ENCODE peak calls at places on chromosome 12, in seven cellular contexts. A, M, W, L, E, N and F are unnamed samples.

GRCh38 chr12:51686727-51687126 is 95.7 kb downstream of the SCN8A start:
- DNase-seq in A (no peak), M (no peak), W (no peak), L (no peak), E (no peak), N (no peak), F (no peak)

GRCh38 chr12:66087365-66087943 is 43.1 kb downstream of the LLPH start:
- DNase-seq in A (peak), M (peak), W (peak), L (peak), E (peak), N (peak), F (peak)

GRCh38 chr12:103677341-103677740 is 90.3 kb downstream of the STAB2 start:
- DNase-seq in A (no peak), M (peak), W (no peak), L (no peak), E (no peak), N (peak), F (no peak)

GRCh38 chr12:89671469-89671868 is 37.2 kb downstream of the ATP2B1 start:
- DNase-seq in A (peak), M (no peak), W (no peak), L (no peak), E (no peak), N (no peak), F (no peak)

GRCh38 chr12:55738113-55739024 is 4.6 kb upstream of the GDF11 start:
- DNase-seq in A (peak), M (peak), W (peak), L (peak), E (peak), N (peak), F (peak)

GRCh38 chr12:130499474-130499873 is 161.8 kb downstream of the PIWIL1 start:
- DNase-seq in A (no peak), M (no peak), W (no peak), L (no peak), E (no peak), N (no peak), F (no peak)

GRCh38 chr12:129719426-129719825 is 184.4 kb downstream of the TMEM132D start:
- DNase-seq in A (no peak), M (no peak), W (no peak), L (no peak), E (no peak), N (no peak), F (no peak)

GRCh38 chr12:60201891-60202290 is 606.1 kb downstream of the SLC16A7 start:
- DNase-seq in A (peak), M (no peak), W (no peak), L (no peak), E (no peak), N (no peak), F (peak)

GRCh38 chr12:104565606-104566243 is 109.0 kb downstream of the CHST11 start:
- DNase-seq in A (no peak), M (no peak), W (no peak), L (no peak), E (no peak), N (no peak), F (no peak)

GRCh38 chr12:57110189-57111045 is 745 bp downstream of the STAT6 start:
- DNase-seq in A (no peak), M (peak), W (peak), L (peak), E (peak), N (peak), F (peak)

GRCh38 chr12:107267604-107268003 is 174.3 kb upstream of the CRY1 start:
- DNase-seq in A (no peak), M (no peak), W (no peak), L (no peak), E (no peak), N (no peak), F (no peak)

GRCh38 chr12:122841544-122842321 is 6.5 kb downstream of the HIP1R start:
- DNase-seq in A (peak), M (no peak), W (no peak), L (no peak), E (no peak), N (no peak), F (no peak)

GRCh38 chr12:52428121-52428520 is 6.0 kb downstream of the KRT75 start:
- DNase-seq in A (no peak), M (no peak), W (no peak), L (no peak), E (no peak), N (no peak), F (no peak)

GRCh38 chr12:53182836-53183235 is 2.1 kb upstream of the CSAD start:
- DNase-seq in A (no peak), M (no peak), W (no peak), L (no peak), E (no peak), N (peak), F (no peak)

GRCh38 chr12:92928431-92928961 is 599 bp downstream of the EEA1 start:
- DNase-seq in A (peak), M (peak), W (no peak), L (peak), E (peak), N (peak), F (no peak)

GRCh38 chr12:65004270-65004669 is 116.8 kb downstream of the WIF1 start:
- DNase-seq in A (no peak), M (no peak), W (no peak), L (no peak), E (peak), N (no peak), F (no peak)

GRCh38 chr12:51005671-51006070 is 20.5 kb downstream of the SLC11A2 start:
- DNase-seq in A (no peak), M (no peak), W (no peak), L (no peak), E (peak), N (no peak), F (no peak)

GRCh38 chr12:2284857-2285256 is 232.1 kb downstream of the CACNA1C start:
- DNase-seq in A (peak), M (peak), W (peak), L (no peak), E (peak), N (peak), F (peak)
- H3K27ac ChIP-seq in A (peak), M (peak), W (no peak), L (no peak), E (no peak), N (no peak), F (peak)

DNA sequence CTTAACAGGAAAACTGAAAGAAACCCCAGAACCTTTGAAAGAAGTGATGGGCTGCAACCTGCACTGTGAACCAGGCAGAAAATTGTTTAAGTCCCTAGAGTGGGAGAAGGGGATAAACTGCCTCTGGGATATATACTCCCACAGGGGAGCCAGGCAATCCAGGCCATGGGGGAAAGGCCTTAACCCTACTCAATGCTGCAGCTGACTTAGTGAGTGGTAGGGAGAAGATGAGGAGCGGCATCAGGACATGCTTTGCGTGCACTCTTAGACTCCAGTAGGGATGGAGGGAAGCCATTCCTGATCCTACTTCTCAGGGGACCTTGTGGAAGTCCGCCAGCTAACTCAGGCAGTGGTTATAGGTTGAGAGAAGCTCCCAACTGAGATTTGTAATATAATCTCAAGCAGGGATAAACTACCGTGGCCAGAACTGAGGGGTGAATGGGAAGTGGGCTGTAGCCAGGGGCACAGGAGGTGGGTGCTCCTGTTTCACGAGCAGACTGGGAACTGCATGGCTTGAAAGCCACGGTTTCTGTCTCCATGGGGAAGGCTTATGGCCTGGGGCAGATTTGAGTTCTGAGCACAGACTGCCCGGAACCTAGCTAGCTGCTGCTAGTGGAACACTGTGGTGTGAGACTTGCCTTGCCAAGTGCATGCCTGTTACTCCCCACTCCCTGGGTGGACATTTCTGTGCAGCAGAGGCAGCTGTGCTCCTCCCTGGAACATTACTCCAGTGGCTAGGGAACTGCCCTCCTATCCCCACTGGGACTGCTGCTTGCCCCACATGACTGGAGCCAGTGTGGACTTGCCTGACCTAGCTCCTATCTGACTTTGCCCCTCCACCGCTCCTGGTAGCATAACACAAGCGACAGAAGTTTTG is 119.2 kb upstream of the SCAF11 start:
- DNase-seq in A (no peak), M (no peak), W (no peak), L (no peak), E (no peak), N (no peak), F (no peak)
- H3K4me3 ChIP-seq in A (no peak), M (no peak), W (no peak), L (no peak), E (no peak), N (no peak), F (no peak)

GRCh38 chr12:120366884-120367251 is 2.1 kb downstream of the MSI1 start:
- DNase-seq in A (no peak), M (no peak), W (no peak), L (no peak), E (no peak), N (no peak), F (no peak)

GRCh38 chr12:120368789-120369475 is at the start of gene MSI1:
- DNase-seq in A (no peak), M (no peak), W (no peak), L (no peak), E (no peak), N (no peak), F (peak)

GRCh38 chr12:120367924-120368788 is 808 bp downstream of the MSI1 start:
- DNase-seq in A (no peak), M (peak), W (no peak), L (peak), E (no peak), N (no peak), F (no peak)

GRCh38 chr12:120366341-120366705 is 2.6 kb downstream of the MSI1 start:
- DNase-seq in A (no peak), M (no peak), W (no peak), L (no peak), E (no peak), N (no peak), F (no peak)

GRCh38 chr12:120367252-120367923 is 1.6 kb downstream of the MSI1 start:
- DNase-seq in A (no peak), M (peak), W (peak), L (no peak), E (no peak), N (peak), F (peak)
- H3K27ac ChIP-seq in A (no peak), M (peak), W (no peak), L (no peak), E (peak), N (no peak), F (peak)

GRCh38 chr12:49020441-49020840 is 1.9 kb upstream of the PRKAG1 start:
- DNase-seq in A (no peak), M (peak), W (no peak), L (no peak), E (no peak), N (no peak), F (no peak)

GRCh38 chr12:49019120-49019430 is 499 bp upstream of the PRKAG1 start:
- DNase-seq in A (no peak), M (no peak), W (no peak), L (no peak), E (no peak), N (no peak), F (no peak)

GRCh38 chr12:49021292-49021915 is 2.8 kb upstream of the PRKAG1 start:
- DNase-seq in A (no peak), M (peak), W (no peak), L (no peak), E (no peak), N (no peak), F (no peak)

GRCh38 chr12:49018282-49019119 is at the start of gene PRKAG1:
- DNase-seq in A (peak), M (peak), W (peak), L (peak), E (peak), N (peak), F (peak)

DNA sequence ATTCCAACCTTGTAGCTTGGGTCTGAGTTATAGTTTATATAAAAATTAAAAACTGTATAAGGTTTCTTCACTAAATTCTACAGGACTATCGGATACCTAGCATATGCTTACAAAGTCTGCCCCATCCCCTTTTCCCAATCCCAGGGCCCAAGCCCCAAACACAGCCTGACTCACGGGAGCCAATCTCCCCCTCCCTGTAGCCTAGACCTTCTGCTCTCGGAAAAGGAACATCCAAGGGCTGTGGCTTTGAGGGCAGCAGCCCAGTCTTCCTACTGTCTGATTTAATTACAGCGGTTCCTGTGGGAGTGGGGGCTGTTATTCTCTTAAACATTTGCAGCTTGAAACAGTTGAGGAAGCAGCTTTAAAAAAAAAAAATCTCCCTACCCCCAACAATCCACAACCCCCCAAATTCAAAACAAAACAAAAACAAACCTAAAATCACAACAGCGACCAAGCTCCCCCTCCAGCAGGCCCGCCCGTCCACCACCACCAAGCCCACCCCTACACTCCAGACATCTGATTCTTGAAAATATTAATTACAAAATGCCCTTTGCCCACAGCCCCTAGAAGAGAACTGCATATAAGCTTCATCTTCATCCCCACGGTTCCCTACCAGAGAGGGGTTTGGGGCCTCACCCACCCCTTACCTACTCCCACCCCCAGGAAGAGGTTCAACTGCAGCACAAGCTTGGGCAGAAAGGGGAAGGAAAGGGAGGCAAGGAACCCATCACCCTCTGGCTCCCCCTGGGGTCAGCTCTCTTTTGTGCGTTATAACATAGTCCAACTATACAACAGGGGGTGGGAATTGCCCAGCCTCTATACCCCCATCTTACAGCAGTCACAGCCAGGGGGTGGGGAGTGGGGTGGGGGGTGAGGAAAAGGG is 1.1 kb upstream of the PRKAG1 start:
- DNase-seq in A (peak), M (peak), W (no peak), L (no peak), E (no peak), N (no peak), F (peak)
- H3K4me3 ChIP-seq in A (no peak), M (peak), W (no peak), L (no peak), E (peak), N (no peak), F (peak)

DNA sequence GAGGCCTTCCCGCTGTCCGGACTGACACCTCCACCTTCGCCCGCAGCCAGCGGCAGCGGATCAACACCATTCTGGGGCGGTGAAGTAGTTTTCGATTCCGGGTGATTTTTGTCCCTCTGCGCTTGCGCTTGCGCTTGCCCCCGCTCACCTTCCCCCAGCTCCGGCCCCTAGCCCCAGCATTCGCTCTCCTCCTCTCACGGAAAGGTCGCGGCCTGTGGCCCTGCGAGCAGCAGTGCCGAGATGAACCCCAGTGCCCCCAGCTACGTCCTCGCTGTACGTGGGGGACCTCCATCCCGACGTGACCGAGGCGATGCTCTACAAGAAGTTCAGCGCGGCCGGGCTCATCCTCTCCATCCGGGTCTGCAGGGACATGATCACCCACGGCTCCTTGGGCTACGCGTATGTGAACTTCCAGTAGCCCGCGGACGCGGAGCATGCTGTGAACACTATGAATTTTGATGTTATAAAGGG is 22.7 kb upstream of the SRGAP1 start:
- DNase-seq in A (peak), M (no peak), W (no peak), L (peak), E (no peak), N (no peak), F (no peak)
- H3K27ac ChIP-seq in A (no peak), M (peak), W (no peak), L (no peak), E (no peak), N (no peak), F (no peak)

DNA sequence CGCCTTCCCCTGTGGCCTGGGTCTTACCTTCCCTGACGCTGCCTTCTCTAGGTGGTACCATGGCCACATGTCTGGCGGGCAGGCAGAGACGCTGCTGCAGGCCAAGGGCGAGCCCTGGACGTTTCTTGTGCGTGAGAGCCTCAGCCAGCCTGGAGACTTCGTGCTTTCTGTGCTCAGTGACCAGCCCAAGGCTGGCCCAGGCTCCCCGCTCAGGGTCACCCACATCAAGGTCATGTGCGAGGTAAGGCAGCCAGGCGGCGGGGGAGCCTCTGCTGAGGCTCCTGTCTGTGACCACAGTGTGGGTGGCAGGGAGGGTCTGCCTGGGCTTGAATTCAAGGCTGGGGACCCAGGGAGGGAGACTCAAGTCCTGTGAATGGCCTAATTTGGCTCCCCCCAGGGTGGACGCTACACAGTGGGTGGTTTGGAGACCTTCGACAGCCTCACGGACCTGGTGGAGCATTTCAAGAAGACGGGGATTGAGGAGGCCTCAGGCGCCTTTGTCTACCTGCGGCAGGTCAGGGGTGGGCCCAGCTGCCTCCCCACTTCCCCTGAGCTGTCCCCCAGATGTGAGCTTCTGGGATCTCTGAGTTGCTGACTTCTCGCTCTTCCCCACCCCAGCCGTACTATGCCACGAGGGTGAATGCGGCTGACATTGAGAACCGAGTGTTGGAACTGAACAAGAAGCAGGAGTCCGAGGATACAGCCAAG is 3.8 kb downstream of the PTPN6 start:
- DNase-seq in A (no peak), M (no peak), W (no peak), L (no peak), E (no peak), N (no peak), F (no peak)
- H3K4me3 ChIP-seq in A (no peak), M (no peak), W (no peak), L (peak), E (no peak), N (no peak), F (no peak)

DNA sequence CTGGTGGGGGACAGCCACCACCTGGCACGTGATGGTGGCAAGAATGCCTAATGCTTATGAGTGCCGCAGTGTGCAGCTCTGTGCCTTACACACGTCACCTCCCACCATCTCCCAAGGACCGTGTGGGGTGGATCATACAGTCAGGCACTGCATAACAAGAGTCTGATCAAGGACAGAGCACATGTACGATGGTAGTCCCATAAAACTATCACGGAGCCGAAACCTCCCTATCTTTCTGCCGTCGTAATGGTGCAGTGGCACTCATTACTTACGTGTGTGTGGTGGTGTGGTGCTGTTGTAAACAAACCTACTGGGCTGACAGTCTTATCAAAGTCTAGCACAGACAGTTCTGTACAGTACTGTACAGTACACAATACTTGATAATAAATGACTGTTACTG is 89.3 kb downstream of the CACNA1C start:
- DNase-seq in A (no peak), M (no peak), W (no peak), L (no peak), E (no peak), N (peak), F (no peak)
- H3K27ac ChIP-seq in A (no peak), M (peak), W (no peak), L (no peak), E (no peak), N (no peak), F (no peak)